ENCODE peak calls at places on chromosomes 12 and 14, in ten cellular contexts. S is K562, C is ovary, Z is NB4, K is lower leg skin, O is body of pancreas, B is spleen, F is HCT116, A is A549, R is IMR-90. E is an unnamed sample.

GRCh38 chr12:48199784-48200198 is 3.3 kb downstream of the OR10AD1 start:
- DNase-seq in K (no peak), B (no peak), O (no peak), F (no peak), R (peak; percentile 68), Z (no peak), S (no peak), C (peak; percentile 52), A (peak; percentile 72), E (no peak)

GRCh38 chr12:125171267-125171666 is 106.0 kb downstream of the AACS start:
- DNase-seq in K (no peak), A (no peak), Z (no peak), O (no peak), F (no peak), S (no peak), R (no peak), C (no peak), B (no peak), E (no peak)

GRCh38 chr12:49618576-49618975 is 4.8 kb upstream of the PRPF40B start:
- DNase-seq in K (no peak), C (no peak), R (no peak), F (no peak), O (no peak), S (no peak), A (no peak), B (no peak), Z (no peak), E (no peak)

GRCh38 chr12:64943686-64944085 is 119.2 kb downstream of the TBC1D30 start:
- DNase-seq in R (no peak), Z (peak; percentile 59), A (no peak), C (no peak), O (no peak), F (no peak), S (no peak), B (no peak), K (no peak), E (no peak)

GRCh38 chr12:42669471-42669997 is 80.0 kb upstream of the PRICKLE1 start:
- DNase-seq in R (no peak), C (no peak), A (no peak), O (no peak), B (no peak), S (no peak), K (no peak), F (no peak), Z (no peak), E (no peak)

GRCh38 chr14:65792208-65792905 is 379.8 kb downstream of the FUT8 start:
- DNase-seq in A (peak; percentile 31), C (no peak), Z (no peak), K (no peak), F (peak; percentile 6), S (no peak), R (peak; percentile 37), B (no peak), O (no peak), E (no peak)

GRCh38 chr12:117027251-117028086 is 71.7 kb downstream of the TESC start:
- DNase-seq in B (peak; percentile 68), R (no peak), S (no peak), C (no peak), O (no peak), A (no peak), F (no peak), Z (no peak), K (no peak), E (peak; percentile 38)

GRCh38 chr14:61229475-61229888 is 51.7 kb downstream of the TMEM30B start:
- DNase-seq in S (no peak), R (no peak), K (no peak), F (no peak), Z (no peak), C (no peak), O (peak; percentile 42), A (no peak), B (no peak), E (no peak)

GRCh38 chr14:69495341-69495921 is 10.9 kb downstream of the PLEKHD1 start:
- DNase-seq in O (no peak), Z (no peak), B (peak; percentile 35), K (no peak), S (no peak), A (no peak), C (no peak), R (no peak), F (no peak), E (peak; percentile 16)

GRCh38 chr12:9334964-9335363 is 126.8 kb upstream of the PZP start:
- DNase-seq in R (no peak), F (no peak), S (no peak), Z (no peak), C (no peak), O (no peak), B (no peak), K (no peak), A (no peak), E (no peak)

GRCh38 chr12:52580496-52580895 is 6.9 kb upstream of the KRT74 start:
- DNase-seq in O (no peak), F (no peak), Z (no peak), A (no peak), C (peak; percentile 3), S (no peak), K (no peak), R (no peak), B (peak; percentile 62), E (no peak)

GRCh38 chr12:109727746-109728726 is 14.4 kb downstream of the FAM222A start:
- DNase-seq in S (no peak), O (peak; percentile 9), Z (no peak), K (no peak), A (no peak), C (no peak), R (no peak), B (peak; percentile 43), F (no peak), E (no peak)

GRCh38 chr14:32883189-32883588 is 55.5 kb upstream of the NPAS3 start:
- DNase-seq in K (no peak), Z (no peak), R (no peak), S (no peak), F (no peak), B (no peak), C (no peak), A (no peak), O (no peak), E (no peak)

GRCh38 chr12:107903377-107904061 is 129.0 kb downstream of the ASCL4 start:
- DNase-seq in K (peak; percentile 31), Z (peak; percentile 85), F (no peak), C (no peak), B (peak; percentile 88), O (peak; percentile 86), A (peak; percentile 61), R (no peak), S (peak; percentile 94), E (no peak)

GRCh38 chr12:21677622-21678277 is 20.1 kb upstream of the LDHB start:
- DNase-seq in K (no peak), F (no peak), A (peak; percentile 14), R (peak; percentile 53), S (no peak), Z (no peak), O (no peak), C (no peak), B (no peak), E (no peak)

DNA sequence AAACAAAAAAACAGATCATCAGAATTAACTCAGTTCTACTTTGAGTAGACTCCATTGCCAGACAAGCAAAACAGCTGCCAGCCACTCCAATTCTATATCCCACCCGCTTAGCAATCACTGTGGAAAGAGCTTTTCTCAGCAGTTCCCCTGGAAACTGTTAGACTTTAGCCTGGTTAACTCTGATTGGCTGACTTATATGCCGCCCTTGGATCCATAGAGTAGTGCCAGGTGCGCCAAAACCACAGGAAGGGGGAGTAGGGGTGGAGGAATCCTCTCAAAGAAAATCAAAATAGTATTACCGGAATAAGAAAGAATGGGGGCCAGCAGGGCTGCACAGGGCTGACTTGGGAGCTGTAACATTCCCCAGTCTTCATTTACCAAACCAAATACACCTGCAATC is 5.4 kb upstream of the EML5 start:
- DNase-seq in O (no peak), B (no peak), R (no peak), F (no peak), C (no peak), Z (no peak), A (no peak), S (no peak), K (no peak), E (no peak)
- TF ChIP-seq POLR2A in O (no peak), B (no peak), R (no peak), F (no peak), C (no peak), Z (no peak), A (no peak), S (no peak), K (no peak), E (no peak)

GRCh38 chr14:96205059-96205993 is 687 bp downstream of the BDKRB2 start:
- DNase-seq in C (no peak), S (no peak), Z (peak; percentile 34), A (no peak), B (no peak), O (no peak), K (no peak), F (no peak), R (no peak), E (no peak)
- H3K4me3 ChIP-seq in C (peak overlapping the region; percentile 38), S (no peak overlapping the region), Z (no peak overlapping the region), A (peak overlapping the region; percentile 76), B (no peak overlapping the region), O (peak overlapping the region; percentile 13), K (peak overlapping the region; percentile 18), F (peak overlapping the region; percentile 61), R (peak overlapping the region; percentile 88), E (no peak overlapping the region)

DNA sequence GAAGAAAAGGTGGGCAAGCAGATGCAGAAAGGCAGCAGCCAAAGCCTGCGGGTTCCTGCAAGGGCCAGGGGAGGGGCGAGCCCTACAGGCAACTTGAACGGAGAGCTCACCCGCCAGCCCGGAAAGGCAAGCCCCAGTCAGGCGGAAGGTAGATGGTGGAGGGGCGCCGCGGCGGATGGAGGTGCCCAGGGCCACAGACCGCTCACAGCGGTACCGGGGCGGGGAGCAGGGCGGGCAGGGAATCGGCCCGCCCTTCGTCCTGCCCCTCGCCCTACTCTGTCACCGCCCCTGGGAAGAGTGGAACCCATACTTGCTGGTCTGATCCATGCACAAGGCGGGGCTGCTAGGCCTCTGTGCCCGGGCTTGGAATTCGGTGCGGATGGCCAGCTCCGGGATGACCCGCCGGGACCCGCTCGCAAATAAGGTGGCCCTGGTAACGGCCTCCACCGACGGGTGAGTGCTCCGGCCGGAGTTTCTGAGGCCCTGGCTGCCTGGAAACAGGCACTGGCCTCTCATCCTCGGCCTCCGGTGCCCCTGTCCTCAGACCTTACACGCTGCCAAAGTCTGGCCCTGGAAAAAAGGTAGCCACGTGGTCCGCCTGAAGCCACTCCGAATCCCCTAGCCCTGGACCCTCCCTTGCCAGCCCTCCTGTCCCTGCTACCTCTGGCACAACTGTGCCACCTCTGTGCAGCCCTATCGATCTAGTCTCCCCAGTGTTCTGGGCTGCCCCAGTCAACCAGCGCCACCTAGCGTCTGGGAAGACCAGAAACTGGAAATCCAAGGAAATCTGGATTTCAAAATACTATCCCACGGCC is at the start of gene DHRS4:
- DNase-seq in C (peak; percentile 84), B (peak; percentile 96), R (peak; percentile 76), A (peak; percentile 85), O (peak; percentile 87), Z (peak; percentile 83), F (peak; percentile 67), K (peak; percentile 73), S (peak; percentile 76), E (peak; percentile 94)
- TF ChIP-seq POLR2A in C (peak; percentile 39), B (no peak), R (peak; percentile 66), A (peak; percentile 53), O (no peak), Z (peak; percentile 41), F (peak; percentile 66), K (no peak), S (peak; percentile 65), E (peak; percentile 83)

GRCh38 chr12:98861232-98861631 is 216.1 kb downstream of the APAF1 start:
- DNase-seq in C (no peak), S (no peak), R (no peak), B (no peak), K (no peak), Z (no peak), A (no peak), O (no peak), F (no peak), E (no peak)
- H3K4me3 ChIP-seq in C (no peak overlapping the region), S (no peak overlapping the region), R (no peak overlapping the region), B (no peak overlapping the region), K (no peak overlapping the region), Z (no peak overlapping the region), A (no peak overlapping the region), O (no peak overlapping the region), F (no peak overlapping the region), E (no peak overlapping the region)

E was measured in right lobe of liver.